ENCODE peak calls at places on chromosomes 1 and 21, in six cellular contexts. K, I, C, O, Y and W are unnamed samples.

GRCh38 chr21:34073749-34074282 is 438 bp downstream of the MRPS6 start:
- DNase-seq in K (no peak), I (peak), C (peak), O (peak), Y (no peak), W (peak)

GRCh38 chr1:158771950-158772866 is at the start of gene OR6N1:
- DNase-seq in Y (no peak), I (no peak), C (no peak), K (no peak), O (no peak), W (no peak)

GRCh38 chr1:156126701-156127534 is 12.4 kb downstream of the LMNA start:
- DNase-seq in O (no peak), C (no peak), K (no peak), Y (no peak), I (peak), W (no peak)

GRCh38 chr1:33161061-33161681 is 20.7 kb downstream of the TRIM62 start:
- DNase-seq in O (peak), C (no peak), I (no peak), Y (peak), K (no peak), W (no peak)

GRCh38 chr1:206460846-206461426 is 9.3 kb upstream of the IKBKE start:
- DNase-seq in I (no peak), O (no peak), C (no peak), K (no peak), Y (peak), W (no peak)

GRCh38 chr1:158095737-158096335 is 84.9 kb upstream of the CD1D start:
- DNase-seq in O (no peak), K (no peak), C (peak), Y (no peak), I (peak), W (no peak)

GRCh38 chr1:161364332-161364731 is 3.3 kb downstream of the CFAP126 start:
- DNase-seq in K (no peak), I (no peak), Y (no peak), O (no peak), C (no peak), W (no peak)

GRCh38 chr1:234934611-234935033 is 194.0 kb downstream of the TOMM20 start:
- DNase-seq in Y (no peak), O (no peak), I (no peak), K (no peak), C (no peak), W (no peak)

GRCh38 chr1:85572574-85572973 is 8.0 kb upstream of the CCN1 start:
- DNase-seq in O (no peak), I (no peak), Y (no peak), C (no peak), K (no peak), W (no peak)

GRCh38 chr21:15520811-15521643 is 208.8 kb upstream of the USP25 start:
- DNase-seq in O (no peak), I (no peak), C (no peak), K (no peak), Y (no peak), W (no peak)

GRCh38 chr1:150621497-150622113 is 7.8 kb downstream of the ENSA start:
- DNase-seq in O (peak), Y (peak), C (peak), K (no peak), I (peak), W (no peak)

GRCh38 chr1:30335389-30335996 is 387.9 kb downstream of the MATN1 start:
- DNase-seq in C (no peak), I (no peak), Y (no peak), O (no peak), K (no peak), W (no peak)

GRCh38 chr1:38077523-38078147 is 31.0 kb upstream of the POU3F1 start:
- DNase-seq in O (no peak), C (no peak), K (no peak), Y (no peak), I (no peak), W (no peak)

GRCh38 chr1:220274122-220274855 is 2.0 kb upstream of the RAB3GAP2 start:
- DNase-seq in I (no peak), Y (no peak), C (no peak), K (no peak), O (no peak), W (no peak)

GRCh38 chr1:17673335-17674075 is 81.6 kb upstream of the ACTL8 start:
- DNase-seq in I (no peak), O (no peak), Y (peak), K (no peak), C (no peak), W (no peak)

GRCh38 chr1:206538086-206538781 is 30.9 kb downstream of the RASSF5 start:
- DNase-seq in O (no peak), C (no peak), I (no peak), K (no peak), Y (no peak), W (no peak)

GRCh38 chr1:170929412-170929834 is 5.9 kb upstream of the MROH9 start:
- DNase-seq in K (no peak), O (no peak), C (no peak), Y (no peak), I (no peak), W (no peak)

GRCh38 chr21:45294509-45295291 is 7.0 kb upstream of the POFUT2 start:
- DNase-seq in K (peak), I (no peak), O (no peak), C (peak), Y (peak), W (peak)

GRCh38 chr1:6727535-6727934 is 25.9 kb upstream of the DNAJC11 start:
- DNase-seq in Y (peak), I (peak), K (no peak), C (peak), O (peak), W (no peak)

GRCh38 chr1:25587290-25587689 is 29.3 kb upstream of the MAN1C1 start:
- DNase-seq in Y (no peak), O (no peak), K (no peak), C (no peak), I (no peak), W (no peak)

GRCh38 chr1:25594971-25595370 is 21.6 kb upstream of the MAN1C1 start:
- DNase-seq in Y (no peak), C (no peak), I (no peak), K (no peak), O (no peak), W (no peak)

GRCh38 chr1:25586181-25586588 is 30.4 kb upstream of the MAN1C1 start:
- DNase-seq in Y (no peak), C (no peak), I (no peak), O (no peak), K (no peak), W (no peak)

DNA sequence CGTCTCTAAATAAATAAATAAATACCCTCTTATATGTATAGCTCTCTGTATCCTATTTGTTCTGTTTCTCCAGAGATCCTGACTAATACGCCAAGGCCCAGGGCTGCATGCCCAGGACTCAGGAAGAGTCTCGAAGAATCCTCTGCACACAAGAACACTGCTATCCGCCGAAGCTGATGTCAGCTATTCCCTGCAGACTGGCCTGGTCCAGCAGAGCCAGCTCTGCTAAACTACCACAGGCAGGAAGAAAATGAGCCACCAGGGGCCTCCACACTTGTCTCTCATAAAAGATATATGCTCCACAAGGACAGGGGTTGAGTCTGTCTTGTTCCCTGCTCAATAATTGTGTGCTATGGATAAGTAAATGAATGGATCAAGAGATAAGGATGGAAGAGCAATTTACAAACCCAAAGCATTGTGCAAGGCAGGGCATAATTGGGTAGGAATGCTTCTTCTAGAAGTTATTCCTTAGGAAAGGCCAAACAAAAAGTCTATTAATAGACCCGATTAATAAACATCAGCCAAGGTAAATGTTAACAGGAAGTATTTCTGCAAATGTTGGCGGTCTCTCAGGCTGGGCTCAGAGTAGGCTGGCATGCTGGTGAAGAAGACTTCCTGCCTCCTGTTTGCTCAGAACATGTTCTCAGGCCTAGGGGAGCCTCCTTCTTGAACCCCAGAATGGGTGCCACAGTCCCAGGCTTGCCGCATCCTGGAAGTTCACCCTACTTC is 26.3 kb upstream of the MAN1C1 start:
- DNase-seq in K (no peak), C (no peak), O (no peak), Y (peak), I (no peak), W (no peak)
- TF ChIP-seq CTCF in K (no peak), C (no peak), O (peak), Y (peak), I (no peak), W (peak)

DNA sequence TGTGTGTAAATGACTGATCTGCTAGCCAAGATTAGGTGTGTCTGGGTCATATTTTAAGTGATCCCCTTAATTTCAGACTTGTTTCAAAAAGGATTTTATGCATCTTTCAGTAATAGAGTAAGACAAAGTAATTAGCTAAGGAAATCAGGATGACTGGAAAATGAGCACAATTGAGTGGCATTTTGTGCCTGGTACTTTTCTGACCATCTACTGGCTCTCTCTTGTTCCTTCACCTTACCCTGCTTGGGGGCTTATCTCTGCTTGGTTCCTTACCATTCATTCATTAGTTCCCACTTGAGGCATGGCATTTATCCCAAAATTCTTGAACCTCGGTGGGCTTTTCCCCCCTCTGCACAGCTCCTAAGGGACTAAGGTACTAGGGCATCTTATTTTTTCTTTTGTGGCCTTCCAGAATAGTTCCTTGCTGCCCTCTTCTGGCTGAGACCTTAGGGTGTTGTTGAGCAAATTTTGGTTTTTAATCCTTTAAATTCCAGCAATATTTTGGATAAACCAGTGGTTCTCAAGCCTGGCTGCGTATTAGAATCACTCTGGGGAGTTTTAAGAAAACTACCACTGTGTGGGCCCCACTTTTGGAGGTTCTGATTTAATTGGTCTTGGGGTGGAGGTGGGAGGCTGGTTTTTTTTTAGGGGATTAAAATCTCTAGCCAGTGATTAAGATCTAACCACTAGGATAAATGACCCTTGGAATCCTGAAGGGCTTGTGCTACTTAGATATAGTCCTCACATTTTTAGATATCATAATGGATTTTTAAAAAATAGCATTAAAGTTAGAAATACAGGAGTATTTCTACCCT is 50.8 kb downstream of the HS2ST1 start:
- DNase-seq in O (no peak), Y (peak), K (no peak), C (peak), I (peak), W (no peak)
- TF ChIP-seq CTCF in O (peak), Y (peak), K (no peak), C (peak), I (peak), W (peak)

GRCh38 chr1:179447489-179447888 is 81.7 kb downstream of the AXDND1 start:
- DNase-seq in I (no peak), K (no peak), O (no peak), Y (no peak), C (peak), W (no peak)
- TF ChIP-seq CTCF in I (no peak), K (no peak), O (peak), Y (no peak), C (peak), W (peak)

GRCh38 chr1:195939844-195940243 is 668.4 kb downstream of the KCNT2 start:
- DNase-seq in C (no peak), I (no peak), K (no peak), O (no peak), Y (no peak), W (no peak)
- TF ChIP-seq CTCF in C (no peak), I (no peak), K (no peak), O (peak), Y (peak), W (peak)

GRCh38 chr1:63825111-63825510 is 51.3 kb downstream of the ROR1 start:
- DNase-seq in Y (no peak), C (no peak), O (no peak), K (no peak), I (no peak), W (no peak)

GRCh38 chr1:63829349-63830327 is 55.8 kb downstream of the ROR1 start:
- DNase-seq in I (no peak), K (no peak), O (no peak), C (no peak), Y (no peak), W (no peak)

GRCh38 chr1:63827411-63828321 is 53.8 kb downstream of the ROR1 start:
- DNase-seq in O (no peak), K (no peak), C (no peak), I (no peak), Y (no peak), W (no peak)

GRCh38 chr1:63831409-63831808 is 57.6 kb downstream of the ROR1 start:
- DNase-seq in K (no peak), C (no peak), Y (no peak), O (no peak), I (no peak), W (no peak)

DNA sequence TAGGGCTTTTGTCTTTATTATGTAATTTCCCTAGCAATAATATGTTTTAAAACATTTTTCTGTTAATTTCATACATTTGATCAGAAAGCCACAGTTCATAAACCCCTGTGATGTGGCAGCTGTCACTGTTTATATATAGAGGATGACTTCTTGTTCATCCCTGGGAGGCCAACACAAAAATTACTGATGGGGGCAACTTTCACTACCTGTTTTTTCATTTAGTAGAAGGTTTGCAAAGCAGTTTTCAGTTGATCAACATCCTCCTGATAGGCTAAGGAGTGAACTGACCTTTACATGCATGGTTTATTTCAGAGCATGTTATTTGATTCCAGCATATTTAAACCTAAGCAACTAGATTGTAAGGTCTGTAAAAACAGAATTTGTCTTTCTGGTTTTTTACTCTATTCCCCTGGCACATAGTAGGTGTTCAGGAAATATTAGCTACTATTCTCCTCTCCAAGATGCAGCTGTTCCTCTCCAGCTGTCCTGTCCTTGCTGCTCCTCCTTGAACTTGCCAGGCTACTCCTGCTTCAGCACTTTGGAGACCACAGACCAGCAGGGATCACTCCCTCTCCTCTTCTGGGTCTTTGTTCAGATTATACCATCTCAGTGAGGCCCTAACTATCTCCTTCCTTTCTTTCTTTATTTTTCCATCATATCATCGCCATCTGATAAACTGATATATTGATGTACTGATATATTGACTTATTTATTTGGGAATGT is 54.7 kb downstream of the ROR1 start:
- DNase-seq in I (no peak), Y (no peak), C (no peak), K (no peak), O (no peak), W (no peak)
- TF ChIP-seq CTCF in I (no peak), Y (no peak), C (no peak), K (no peak), O (no peak), W (no peak)

GRCh38 chr1:67760030-67760821 is 73.0 kb downstream of the GNG12 start:
- DNase-seq in K (no peak), Y (peak), C (peak), I (peak), O (peak), W (no peak)
- TF ChIP-seq CTCF in K (peak), Y (peak), C (peak), I (peak), O (peak), W (peak)

GRCh38 chr1:16141573-16142336 is 14.1 kb downstream of the EPHA2 start:
- DNase-seq in Y (peak), K (no peak), C (no peak), I (no peak), O (no peak), W (no peak)

GRCh38 chr1:16139473-16139962 is 16.4 kb downstream of the EPHA2 start:
- DNase-seq in Y (no peak), I (no peak), O (no peak), K (no peak), C (no peak), W (no peak)

GRCh38 chr1:16140068-16140596 is 15.7 kb downstream of the EPHA2 start:
- DNase-seq in I (no peak), Y (no peak), C (no peak), K (no peak), O (no peak), W (no peak)

GRCh38 chr1:16137890-16138467 is 17.9 kb downstream of the EPHA2 start:
- DNase-seq in I (no peak), Y (no peak), C (no peak), K (no peak), O (no peak), W (no peak)

GRCh38 chr1:16138772-16139221 is 17.1 kb downstream of the EPHA2 start:
- DNase-seq in K (no peak), I (no peak), C (peak), Y (no peak), O (no peak), W (no peak)
- TF ChIP-seq CTCF in K (no peak), I (no peak), C (no peak), Y (peak), O (no peak), W (no peak)

DNA sequence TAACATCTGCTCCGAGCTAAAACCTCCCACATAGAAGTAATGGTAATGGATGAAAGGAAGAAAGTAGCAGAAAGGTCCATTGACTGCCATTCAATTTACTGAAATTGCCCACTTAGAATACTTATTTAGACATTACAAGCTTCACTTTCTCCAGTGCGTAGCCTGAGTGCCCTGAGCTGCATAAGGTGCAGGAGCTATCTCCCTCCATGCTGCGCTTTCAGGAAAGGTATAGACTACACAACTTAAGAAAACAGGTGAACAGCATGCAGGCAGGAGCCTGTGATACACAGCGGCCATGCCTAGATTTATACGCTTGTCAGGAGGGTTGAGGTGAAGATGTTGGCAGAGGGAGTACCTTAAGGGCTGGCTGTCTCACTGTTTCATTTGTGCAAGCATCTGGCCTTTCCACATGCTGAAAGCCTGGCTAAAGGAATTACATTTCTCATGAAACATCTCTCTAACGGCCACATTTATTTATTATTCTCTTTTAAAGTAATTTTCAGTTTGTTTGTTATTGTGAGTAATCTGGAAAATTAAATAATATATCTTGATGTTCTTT is 74.7 kb downstream of the RGS18 start:
- DNase-seq in C (no peak), I (no peak), O (no peak), Y (no peak), K (no peak), W (no peak)
- TF ChIP-seq CTCF in C (no peak), I (no peak), O (no peak), Y (no peak), K (no peak), W (no peak)